ENCODE peak calls at places on chromosome 12, in eight cellular contexts. One of them, this sample, is unnamed.

GRCh38 chr12:115313929-115314328 is 630.0 kb upstream of the TBX3 start:
- DNase-seq in AG04449: no peak
- DNase-seq in endothelial cell: no peak
- DNase-seq in fibroblast of pulmonary artery: peak; percentile 60
- DNase-seq in fibroblast of lung: peak; percentile 41
- DNase-seq in CD8-positive, alpha-beta T cell: no peak
- DNase-seq in fibroblast of villous mesenchyme: peak; percentile 61
- DNase-seq in glutamatergic neuron: no peak
- DNase-seq in this sample: no peak

GRCh38 chr12:128961308-128961923 is 108.1 kb downstream of the GLT1D1 start:
- DNase-seq in CD8-positive, alpha-beta T cell: no peak
- DNase-seq in glutamatergic neuron: no peak
- DNase-seq in AG04449: no peak
- DNase-seq in fibroblast of villous mesenchyme: no peak
- DNase-seq in endothelial cell: no peak
- DNase-seq in fibroblast of pulmonary artery: no peak
- DNase-seq in fibroblast of lung: no peak
- DNase-seq in this sample: no peak

GRCh38 chr12:56593909-56594621 is 36.1 kb downstream of the BAZ2A start:
- DNase-seq in fibroblast of pulmonary artery: peak; percentile 87
- DNase-seq in AG04449: peak; percentile 46
- DNase-seq in fibroblast of lung: peak; percentile 73
- DNase-seq in fibroblast of villous mesenchyme: peak; percentile 78
- DNase-seq in glutamatergic neuron: peak; percentile 73
- DNase-seq in endothelial cell: peak; percentile 73
- DNase-seq in CD8-positive, alpha-beta T cell: peak; percentile 65
- DNase-seq in this sample: peak; percentile 41

GRCh38 chr12:30546121-30546520 is 149.5 kb downstream of the IPO8 start:
- DNase-seq in CD8-positive, alpha-beta T cell: no peak
- DNase-seq in AG04449: no peak
- DNase-seq in glutamatergic neuron: no peak
- DNase-seq in endothelial cell: no peak
- DNase-seq in fibroblast of pulmonary artery: no peak
- DNase-seq in fibroblast of villous mesenchyme: no peak
- DNase-seq in fibroblast of lung: no peak
- DNase-seq in this sample: no peak

GRCh38 chr12:93169536-93169935 is 208.2 kb upstream of the NUDT4 start:
- DNase-seq in fibroblast of pulmonary artery: no peak
- DNase-seq in glutamatergic neuron: no peak
- DNase-seq in CD8-positive, alpha-beta T cell: no peak
- DNase-seq in AG04449: no peak
- DNase-seq in fibroblast of lung: no peak
- DNase-seq in endothelial cell: no peak
- DNase-seq in fibroblast of villous mesenchyme: no peak
- DNase-seq in this sample: no peak

GRCh38 chr12:116136340-116136739 is 141.2 kb downstream of the MED13L start:
- DNase-seq in fibroblast of lung: peak; percentile 59
- DNase-seq in AG04449: no peak
- DNase-seq in endothelial cell: no peak
- DNase-seq in CD8-positive, alpha-beta T cell: no peak
- DNase-seq in glutamatergic neuron: no peak
- DNase-seq in fibroblast of pulmonary artery: peak; percentile 72
- DNase-seq in fibroblast of villous mesenchyme: peak; percentile 76
- DNase-seq in this sample: no peak

GRCh38 chr12:38515912-38516311 is 199.3 kb downstream of the ALG10B start:
- DNase-seq in fibroblast of villous mesenchyme: no peak
- DNase-seq in fibroblast of lung: no peak
- DNase-seq in endothelial cell: no peak
- DNase-seq in CD8-positive, alpha-beta T cell: no peak
- DNase-seq in AG04449: no peak
- DNase-seq in glutamatergic neuron: no peak
- DNase-seq in fibroblast of pulmonary artery: no peak
- DNase-seq in this sample: no peak

GRCh38 chr12:98253207-98253606 is 262.2 kb upstream of the TMPO start:
- DNase-seq in AG04449: no peak
- DNase-seq in endothelial cell: no peak
- DNase-seq in glutamatergic neuron: no peak
- DNase-seq in fibroblast of lung: no peak
- DNase-seq in fibroblast of villous mesenchyme: no peak
- DNase-seq in CD8-positive, alpha-beta T cell: no peak
- DNase-seq in fibroblast of pulmonary artery: no peak
- DNase-seq in this sample: no peak

GRCh38 chr12:110585231-110585799 is 2.2 kb upstream of the PPTC7 start:
- DNase-seq in AG04449: no peak
- DNase-seq in fibroblast of pulmonary artery: peak; percentile 47
- DNase-seq in glutamatergic neuron: no peak
- DNase-seq in fibroblast of lung: peak; percentile 24
- DNase-seq in endothelial cell: peak; percentile 18
- DNase-seq in CD8-positive, alpha-beta T cell: peak; percentile 32
- DNase-seq in fibroblast of villous mesenchyme: peak; percentile 26
- DNase-seq in this sample: peak; percentile 31

GRCh38 chr12:32918890-32919791 is 22.6 kb upstream of the PKP2 start:
- DNase-seq in endothelial cell: no peak
- DNase-seq in fibroblast of villous mesenchyme: peak; percentile 40
- DNase-seq in fibroblast of lung: peak; percentile 49
- DNase-seq in fibroblast of pulmonary artery: peak; percentile 77
- DNase-seq in AG04449: no peak
- DNase-seq in glutamatergic neuron: no peak
- DNase-seq in CD8-positive, alpha-beta T cell: no peak
- DNase-seq in this sample: peak; percentile 25

GRCh38 chr12:65232490-65233077 is 45.9 kb upstream of the MSRB3 start:
- DNase-seq in fibroblast of lung: peak; percentile 57
- DNase-seq in endothelial cell: no peak
- DNase-seq in glutamatergic neuron: no peak
- DNase-seq in AG04449: no peak
- DNase-seq in fibroblast of villous mesenchyme: peak; percentile 43
- DNase-seq in CD8-positive, alpha-beta T cell: no peak
- DNase-seq in fibroblast of pulmonary artery: peak; percentile 56
- DNase-seq in this sample: no peak

GRCh38 chr12:65238609-65239008 is 39.9 kb upstream of the MSRB3 start:
- DNase-seq in endothelial cell: no peak
- DNase-seq in fibroblast of lung: no peak
- DNase-seq in AG04449: no peak
- DNase-seq in CD8-positive, alpha-beta T cell: no peak
- DNase-seq in glutamatergic neuron: no peak
- DNase-seq in fibroblast of villous mesenchyme: peak; percentile 23
- DNase-seq in fibroblast of pulmonary artery: no peak
- DNase-seq in this sample: no peak

GRCh38 chr12:65237153-65237552 is 41.3 kb upstream of the MSRB3 start:
- DNase-seq in fibroblast of lung: no peak
- DNase-seq in fibroblast of pulmonary artery: no peak
- DNase-seq in glutamatergic neuron: no peak
- DNase-seq in AG04449: no peak
- DNase-seq in CD8-positive, alpha-beta T cell: no peak
- DNase-seq in endothelial cell: no peak
- DNase-seq in fibroblast of villous mesenchyme: no peak
- DNase-seq in this sample: no peak
- TF ChIP-seq CTCF in fibroblast of lung: no peak
- TF ChIP-seq CTCF in fibroblast of pulmonary artery: no peak
- TF ChIP-seq CTCF in glutamatergic neuron: no peak
- TF ChIP-seq CTCF in AG04449: no peak
- TF ChIP-seq CTCF in CD8-positive, alpha-beta T cell: no peak
- TF ChIP-seq CTCF in endothelial cell: no peak
- TF ChIP-seq CTCF in fibroblast of villous mesenchyme: no peak
- TF ChIP-seq CTCF in this sample: no peak

GRCh38 chr12:103712191-103712590 is 125.1 kb downstream of the STAB2 start:
- DNase-seq in fibroblast of pulmonary artery: no peak
- DNase-seq in CD8-positive, alpha-beta T cell: no peak
- DNase-seq in fibroblast of villous mesenchyme: no peak
- DNase-seq in endothelial cell: no peak
- DNase-seq in AG04449: no peak
- DNase-seq in glutamatergic neuron: no peak
- DNase-seq in fibroblast of lung: no peak
- DNase-seq in this sample: no peak
- TF ChIP-seq CTCF in fibroblast of pulmonary artery: no peak
- TF ChIP-seq CTCF in CD8-positive, alpha-beta T cell: no peak
- TF ChIP-seq CTCF in fibroblast of villous mesenchyme: no peak
- TF ChIP-seq CTCF in endothelial cell: no peak
- TF ChIP-seq CTCF in AG04449: no peak
- TF ChIP-seq CTCF in glutamatergic neuron: no peak
- TF ChIP-seq CTCF in fibroblast of lung: no peak
- TF ChIP-seq CTCF in this sample: no peak

GRCh38 chr12:6752181-6752930 is 585 bp downstream of the MLF2 start:
- DNase-seq in fibroblast of lung: peak; percentile 61
- DNase-seq in endothelial cell: peak; percentile 38
- DNase-seq in AG04449: no peak
- DNase-seq in CD8-positive, alpha-beta T cell: no peak
- DNase-seq in fibroblast of villous mesenchyme: peak; percentile 67
- DNase-seq in fibroblast of pulmonary artery: peak; percentile 62
- DNase-seq in glutamatergic neuron: peak; percentile 54
- DNase-seq in this sample: no peak
- TF ChIP-seq CTCF in fibroblast of lung: peak; percentile 38
- TF ChIP-seq CTCF in endothelial cell: peak; percentile 18
- TF ChIP-seq CTCF in AG04449: peak; percentile 65
- TF ChIP-seq CTCF in CD8-positive, alpha-beta T cell: no peak
- TF ChIP-seq CTCF in fibroblast of villous mesenchyme: peak; percentile 61
- TF ChIP-seq CTCF in fibroblast of pulmonary artery: peak; percentile 55
- TF ChIP-seq CTCF in glutamatergic neuron: peak; percentile 38
- TF ChIP-seq CTCF in this sample: no peak

GRCh38 chr12:39671898-39672875 is 52.6 kb upstream of the ABCD2 start:
- DNase-seq in endothelial cell: no peak
- DNase-seq in fibroblast of pulmonary artery: no peak
- DNase-seq in CD8-positive, alpha-beta T cell: no peak
- DNase-seq in glutamatergic neuron: no peak
- DNase-seq in AG04449: no peak
- DNase-seq in fibroblast of villous mesenchyme: no peak
- DNase-seq in fibroblast of lung: no peak
- DNase-seq in this sample: no peak

GRCh38 chr12:39672976-39673375 is 53.4 kb upstream of the ABCD2 start:
- DNase-seq in fibroblast of pulmonary artery: no peak
- DNase-seq in glutamatergic neuron: no peak
- DNase-seq in endothelial cell: no peak
- DNase-seq in CD8-positive, alpha-beta T cell: no peak
- DNase-seq in fibroblast of lung: no peak
- DNase-seq in fibroblast of villous mesenchyme: no peak
- DNase-seq in AG04449: no peak
- DNase-seq in this sample: no peak

DNA sequence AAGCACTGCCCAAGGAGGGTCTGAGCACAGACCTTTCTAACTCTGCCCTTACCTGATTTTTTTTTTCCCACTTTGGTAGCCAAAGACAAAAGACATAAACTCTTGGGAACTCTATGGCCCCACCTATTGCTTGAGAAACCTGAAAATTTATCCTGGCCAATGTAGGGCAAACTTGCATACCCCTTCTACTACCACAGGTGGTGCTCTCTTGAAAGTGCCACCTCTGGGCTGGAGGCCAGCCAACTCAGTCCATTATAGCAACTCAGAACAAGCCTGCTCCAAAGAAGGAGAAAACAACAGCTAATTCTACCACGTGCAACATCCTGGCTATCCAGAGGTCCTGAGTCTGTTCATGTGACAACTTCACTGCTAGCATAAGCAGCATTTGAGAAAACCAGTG is 55.7 kb upstream of the ABCD2 start:
- DNase-seq in CD8-positive, alpha-beta T cell: no peak
- DNase-seq in fibroblast of pulmonary artery: no peak
- DNase-seq in AG04449: no peak
- DNase-seq in endothelial cell: no peak
- DNase-seq in fibroblast of villous mesenchyme: no peak
- DNase-seq in glutamatergic neuron: no peak
- DNase-seq in fibroblast of lung: no peak
- DNase-seq in this sample: no peak
- TF ChIP-seq CTCF in CD8-positive, alpha-beta T cell: no peak
- TF ChIP-seq CTCF in fibroblast of pulmonary artery: no peak
- TF ChIP-seq CTCF in AG04449: no peak
- TF ChIP-seq CTCF in endothelial cell: no peak
- TF ChIP-seq CTCF in fibroblast of villous mesenchyme: no peak
- TF ChIP-seq CTCF in glutamatergic neuron: no peak
- TF ChIP-seq CTCF in fibroblast of lung: no peak
- TF ChIP-seq CTCF in this sample: no peak

DNA sequence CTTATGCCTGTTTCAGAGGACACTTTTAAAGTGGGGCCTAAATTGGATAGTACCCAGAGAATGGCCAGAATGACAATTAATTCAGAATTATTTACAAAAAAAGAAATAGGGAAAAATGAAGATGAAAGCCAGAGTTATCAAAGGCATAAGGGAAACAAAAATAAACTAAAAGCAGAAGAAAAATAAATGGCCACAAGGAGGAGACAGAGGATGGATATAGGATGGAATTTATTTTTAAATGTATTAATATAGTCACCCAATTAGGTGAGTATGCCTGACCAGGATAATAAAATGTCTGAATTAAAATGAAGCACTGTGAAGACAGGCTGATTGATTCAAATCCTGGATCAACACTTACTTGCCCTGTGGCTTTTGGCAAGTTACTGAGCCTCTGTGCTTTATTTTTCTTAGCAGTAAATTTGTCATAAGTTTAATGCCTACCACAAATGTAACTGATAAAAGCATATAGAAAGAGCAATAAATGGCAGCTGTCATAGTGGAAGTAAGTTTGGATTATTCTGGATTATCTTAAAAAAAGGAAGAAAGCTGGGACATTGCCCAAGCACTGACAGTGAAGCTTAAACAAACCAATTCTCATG is 3.4 kb downstream of the CLEC9A start:
- DNase-seq in endothelial cell: no peak
- DNase-seq in fibroblast of villous mesenchyme: peak; percentile 34
- DNase-seq in AG04449: no peak
- DNase-seq in fibroblast of pulmonary artery: peak; percentile 26
- DNase-seq in CD8-positive, alpha-beta T cell: no peak
- DNase-seq in fibroblast of lung: peak; percentile 54
- DNase-seq in glutamatergic neuron: no peak
- DNase-seq in this sample: no peak
- TF ChIP-seq CTCF in endothelial cell: peak; percentile 88
- TF ChIP-seq CTCF in fibroblast of villous mesenchyme: peak; percentile 56
- TF ChIP-seq CTCF in AG04449: peak; percentile 26
- TF ChIP-seq CTCF in fibroblast of pulmonary artery: peak; percentile 36
- TF ChIP-seq CTCF in CD8-positive, alpha-beta T cell: peak; percentile 31
- TF ChIP-seq CTCF in fibroblast of lung: peak; percentile 11
- TF ChIP-seq CTCF in glutamatergic neuron: peak; percentile 46
- TF ChIP-seq CTCF in this sample: no peak

This sample was measured in body of pancreas.